ENCODE peak calls at places on chromosomes 11 and 22, in eight cellular contexts. Q, V, I, L, T, C, M and W are unnamed samples. For H3K9me3 and H3K4me1, the result is how much of the 10 kb centered on the place peaks cover.

GRCh38 chr11:113137735-113138529 is 176.5 kb upstream of the TTC12 start:
- DNase-seq in Q (no peak), V (no peak), I (no peak), L (no peak), T (no peak), C (no peak), M (no peak), W (no peak)

GRCh38 chr11:94128171-94128745 is 383 bp upstream of the PANX1 start:
- DNase-seq in Q (no peak), V (no peak), I (no peak), L (no peak), T (no peak), C (peak), M (peak), W (no peak)

GRCh38 chr22:40118979-40119378 is 58.7 kb upstream of the TNRC6B start:
- DNase-seq in Q (no peak), V (no peak), I (no peak), L (no peak), T (no peak), C (no peak), M (no peak), W (no peak)

GRCh38 chr11:125114518-125114917 is 3.1 kb upstream of the TMEM218 start:
- DNase-seq in Q (no peak), V (no peak), I (no peak), L (peak), T (no peak), C (no peak), M (no peak), W (no peak)

GRCh38 chr11:57275582-57275981 is 38.5 kb upstream of the APLNR start:
- DNase-seq in Q (peak), V (no peak), I (no peak), L (no peak), T (no peak), C (no peak), M (no peak), W (no peak)

GRCh38 chr11:72239849-72240460 is 4.0 kb downstream of the PHOX2A start:
- DNase-seq in Q (no peak), V (no peak), I (peak), L (peak), T (no peak), C (peak), M (no peak), W (no peak)

GRCh38 chr11:119722281-119722794 is 6.7 kb downstream of the NECTIN1 start:
- DNase-seq in Q (no peak), V (no peak), I (no peak), L (no peak), T (no peak), C (no peak), M (no peak), W (no peak)

GRCh38 chr22:46062971-46063631 is 86.1 kb upstream of the WNT7B start:
- DNase-seq in Q (no peak), V (no peak), I (no peak), L (no peak), T (no peak), C (peak), M (no peak), W (no peak)

GRCh38 chr11:111455291-111456085 is 56.7 kb downstream of the BTG4 start:
- DNase-seq in Q (no peak), V (no peak), I (no peak), L (peak), T (no peak), C (no peak), M (no peak), W (no peak)

GRCh38 chr22:48673806-48674500 is 1153.7 kb downstream of the BRD1 start:
- DNase-seq in Q (no peak), V (no peak), I (no peak), L (no peak), T (no peak), C (no peak), M (no peak), W (no peak)
- H3K9me3 ChIP-seq in Q (half or more), V (under half), I (under half), L (under half), T (under half), C (under half), M (under half), W (under half)

GRCh38 chr22:19213496-19214473 is 35.2 kb upstream of the SLC25A1 start:
- DNase-seq in Q (peak), V (no peak), I (peak), L (no peak), T (no peak), C (no peak), M (no peak), W (no peak)
- H3K27ac ChIP-seq in Q (peak), V (no peak), I (no peak), L (no peak), T (no peak), C (no peak), M (no peak), W (no peak)

GRCh38 chr11:76639621-76640020 is 30.9 kb downstream of the LRRC32 start:
- DNase-seq in Q (no peak), V (no peak), I (no peak), L (no peak), T (no peak), C (no peak), M (no peak), W (no peak)

GRCh38 chr11:76635991-76636520 is 34.5 kb downstream of the LRRC32 start:
- DNase-seq in Q (no peak), V (no peak), I (no peak), L (no peak), T (no peak), C (no peak), M (no peak), W (no peak)

GRCh38 chr11:76638267-76639197 is 32.0 kb downstream of the LRRC32 start:
- DNase-seq in Q (no peak), V (no peak), I (no peak), L (no peak), T (no peak), C (no peak), M (no peak), W (no peak)

GRCh38 chr11:76636826-76637460 is 33.6 kb downstream of the LRRC32 start:
- DNase-seq in Q (no peak), V (no peak), I (no peak), L (no peak), T (no peak), C (no peak), M (no peak), W (no peak)

GRCh38 chr11:76637491-76638266 is 32.9 kb downstream of the LRRC32 start:
- DNase-seq in Q (no peak), V (no peak), I (no peak), L (peak), T (no peak), C (peak), M (no peak), W (no peak)
- H3K4me1 ChIP-seq in Q (under half), V (under half), I (under half), L (under half), T (under half), C (under half), M (under half), W (under half)

DNA sequence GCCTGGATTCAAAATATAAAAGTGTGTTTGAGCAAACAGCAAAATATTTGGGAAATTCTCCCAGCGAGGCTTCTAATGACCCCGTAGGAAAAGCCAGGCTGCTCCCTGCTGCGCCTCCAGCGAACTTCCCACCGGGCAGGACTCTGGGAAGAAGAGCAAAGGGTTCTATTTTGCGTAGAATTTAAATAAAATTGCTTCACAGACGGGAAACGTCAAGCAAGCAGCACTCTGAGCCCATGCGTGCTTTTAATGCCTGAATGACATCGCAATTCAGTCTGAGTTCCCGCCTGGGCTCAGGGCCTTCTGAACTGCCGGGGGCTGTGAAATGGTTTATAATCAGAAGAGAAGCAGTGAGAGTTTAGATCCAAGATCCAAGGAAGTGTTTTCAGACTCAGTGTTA is 775.1 kb downstream of the BRD1 start:
- DNase-seq in Q (no peak), V (no peak), I (no peak), L (no peak), T (no peak), C (no peak), M (no peak), W (no peak)
- H3K9me3 ChIP-seq in Q (under half), V (under half), I (under half), L (under half), T (under half), C (under half), M (under half), W (under half)

GRCh38 chr22:30782613-30783012 is 87.9 kb downstream of the OSBP2 start:
- DNase-seq in Q (peak), V (no peak), I (no peak), L (no peak), T (no peak), C (no peak), M (no peak), W (no peak)
- H3K27ac ChIP-seq in Q (no peak), V (no peak), I (no peak), L (no peak), T (no peak), C (no peak), M (no peak), W (no peak)

GRCh38 chr11:78290293-78291176 is 101.8 kb downstream of the USP35 start:
- DNase-seq in Q (peak), V (no peak), I (no peak), L (no peak), T (no peak), C (no peak), M (peak), W (peak)
- H3K4me1 ChIP-seq in Q (under half), V (under half), I (under half), L (under half), T (under half), C (under half), M (under half), W (half or more)

GRCh38 chr11:2645779-2646118 is 54.0 kb downstream of the KCNQ1OT1 start:
- DNase-seq in Q (no peak), V (no peak), I (no peak), L (no peak), T (no peak), C (no peak), M (no peak), W (no peak)
- H3K9me3 ChIP-seq in Q (under half), V (under half), I (half or more), L (under half), T (half or more), C (half or more), M (under half), W (under half)